ENCODE peak calls at places on chromosomes 5 and 9, in eight cellular contexts. T, B, U, J, Y, S, X and E are unnamed samples.

GRCh38 chr5:107868994-107869393 is 198.3 kb upstream of the EFNA5 start:
- DNase-seq in T (no peak), B (no peak), S (no peak), J (no peak), X (no peak), U (no peak), Y (no peak), E (peak)

GRCh38 chr9:16787724-16788123 is 82.7 kb downstream of the BNC2 start:
- DNase-seq in J (peak), S (no peak), Y (peak), U (no peak), X (no peak), T (no peak), B (no peak), E (no peak)

GRCh38 chr5:84218546-84218945 is 166.1 kb downstream of the EDIL3 start:
- DNase-seq in U (no peak), Y (no peak), S (no peak), X (no peak), B (no peak), J (no peak), T (no peak), E (peak)

GRCh38 chr9:75892168-75892901 is 1.9 kb downstream of the PCSK5 start:
- DNase-seq in S (no peak), Y (peak), T (no peak), U (peak), B (no peak), J (no peak), X (peak), E (peak)

GRCh38 chr5:151005975-151006576 is 14.3 kb upstream of the GPX3 start:
- DNase-seq in Y (peak), X (no peak), U (no peak), S (no peak), J (peak), B (no peak), T (peak), E (peak)

GRCh38 chr9:92894711-92895362 is 17.0 kb upstream of the ZNF484 start:
- DNase-seq in Y (no peak), T (no peak), B (no peak), J (no peak), S (no peak), U (no peak), X (no peak), E (no peak)

GRCh38 chr5:174827521-174827920 is 103.1 kb downstream of the MSX2 start:
- DNase-seq in J (peak), S (no peak), U (no peak), T (no peak), Y (peak), X (no peak), B (no peak), E (peak)

GRCh38 chr9:134551657-134552348 is 89.8 kb upstream of the COL5A1 start:
- DNase-seq in T (peak), S (no peak), Y (peak), B (no peak), X (no peak), J (peak), U (no peak), E (peak)